ENCODE peak calls at places on chromosomes 1 and 21, in four cellular contexts. L is neuronal stem cell, A is breast epithelium, I is H9. H is an unnamed sample.

GRCh38 chr1:165943198-165943597 is 115.8 kb downstream of the UCK2 start:
- DNase-seq in L (no peak), A (no peak), I (no peak), H (no peak)

GRCh38 chr1:180237850-180238476 is 7.9 kb downstream of the LHX4 start:
- DNase-seq in L (no peak), A (no peak), I (no peak), H (no peak)

GRCh38 chr1:239164451-239165180 is 221.8 kb upstream of the CHRM3 start:
- DNase-seq in L (no peak), A (no peak), I (no peak), H (no peak)

GRCh38 chr1:32709075-32709474 is 6.5 kb upstream of the SYNC start:
- DNase-seq in L (no peak), A (no peak), I (no peak), H (no peak)

GRCh38 chr1:117339866-117340357 is 27.3 kb upstream of the MAN1A2 start:
- DNase-seq in L (no peak), A (peak), I (no peak), H (peak)

GRCh38 chr1:154427173-154428139 is 22.3 kb downstream of the IL6R start:
- DNase-seq in L (no peak), A (no peak), I (no peak), H (no peak)

GRCh38 chr1:169682077-169682476 is 29.3 kb downstream of the SELL start:
- DNase-seq in L (no peak), A (no peak), I (no peak), H (no peak)

GRCh38 chr1:171743014-171743870 is 1.4 kb upstream of the VAMP4 start:
- DNase-seq in L (no peak), A (peak), I (no peak), H (peak)

GRCh38 chr21:45980271-45980670 is 1.3 kb upstream of the COL6A1 start:
- DNase-seq in L (no peak), A (no peak), I (no peak), H (no peak)

GRCh38 chr1:117070124-117070523 is 10.0 kb downstream of the TTF2 start:
- DNase-seq in L (no peak), A (no peak), I (no peak), H (no peak)

GRCh38 chr1:222171005-222171404 is 376.9 kb downstream of the HHIPL2 start:
- DNase-seq in L (no peak), A (no peak), I (peak), H (peak)

GRCh38 chr1:2391034-2391384 is 345 bp downstream of the MORN1 start:
- DNase-seq in L (no peak), A (no peak), I (no peak), H (no peak)

GRCh38 chr1:39354572-39354971 is 136.9 kb upstream of the BMP8A start:
- DNase-seq in L (no peak), A (no peak), I (no peak), H (no peak)

GRCh38 chr21:25999935-26000582 is 170.5 kb downstream of the APP start:
- DNase-seq in L (no peak), A (no peak), I (no peak), H (no peak)

GRCh38 chr1:54480201-54480848 is 67.7 kb upstream of the ACOT11 start:
- DNase-seq in L (no peak), A (no peak), I (no peak), H (no peak)

GRCh38 chr1:167510244-167510643 is 8.1 kb downstream of the CD247 start:
- DNase-seq in L (no peak), A (no peak), I (no peak), H (no peak)

GRCh38 chr1:3410435-3410915 is 44.0 kb upstream of the ARHGEF16 start:
- DNase-seq in L (no peak), A (no peak), I (no peak), H (no peak)

GRCh38 chr1:199242162-199242561 is 603.3 kb downstream of the PTPRC start:
- DNase-seq in L (no peak), A (no peak), I (no peak), H (no peak)

GRCh38 chr1:175317795-175318194 is 125.2 kb upstream of the KIAA0040 start:
- DNase-seq in L (no peak), A (peak), I (no peak), H (no peak)

GRCh38 chr1:56577859-56578663 is 1.3 kb downstream of the PLPP3 start:
- DNase-seq in L (no peak), A (peak), I (peak), H (peak)

GRCh38 chr1:10510520-10511493 is 36.1 kb downstream of the PEX14 start:
- DNase-seq in L (no peak), A (no peak), I (no peak), H (peak)
- H3K27ac ChIP-seq in L (no peak), A (peak), I (no peak), H (peak)

DNA sequence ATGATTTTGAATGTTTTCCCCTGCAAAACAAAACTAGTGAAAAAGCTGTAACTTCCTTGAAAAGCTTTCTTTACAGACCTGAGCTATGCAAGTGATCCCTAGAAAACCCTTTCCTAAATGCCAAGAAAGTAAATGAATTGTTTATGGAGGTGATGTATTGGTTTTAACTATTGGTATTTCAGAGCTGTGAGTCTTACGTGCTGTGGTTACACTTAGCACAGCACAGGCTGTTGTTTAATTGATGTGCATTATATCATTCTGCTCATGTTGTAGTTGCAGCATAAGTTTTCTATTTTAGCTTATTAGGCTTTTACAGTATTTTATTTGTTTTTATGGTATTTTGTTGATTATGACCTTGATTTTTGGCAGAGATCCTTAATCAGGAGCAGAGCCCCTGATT is 74.1 kb upstream of the DYNLT5 start:
- DNase-seq in L (no peak), A (no peak), I (no peak), H (no peak)
- H3K27ac ChIP-seq in L (no peak), A (no peak), I (no peak), H (no peak)

DNA sequence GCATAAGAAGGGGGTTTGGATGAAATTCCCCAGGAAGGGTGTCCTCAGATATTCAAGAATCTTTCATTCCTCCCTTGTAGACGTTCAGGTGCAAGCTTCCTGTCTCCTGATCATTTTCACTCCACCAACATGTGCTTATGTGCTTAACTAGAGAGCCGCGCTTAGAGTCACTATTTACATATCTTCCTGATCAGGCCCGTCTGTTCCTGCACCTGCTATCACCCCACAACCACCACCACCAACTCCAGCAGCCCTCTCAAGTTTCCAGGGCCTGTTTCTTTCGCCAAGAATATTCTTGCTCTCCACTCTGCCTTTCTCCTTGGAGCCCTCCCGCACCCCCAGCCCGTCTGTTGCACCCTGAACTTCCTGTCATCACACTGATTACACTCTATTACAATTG is 113.4 kb downstream of the SPSB1 start:
- DNase-seq in L (no peak), A (no peak), I (no peak), H (no peak)
- H3K27ac ChIP-seq in L (no peak), A (no peak), I (no peak), H (no peak)

GRCh38 chr1:229846351-229846750 is 220.3 kb downstream of the URB2 start:
- DNase-seq in L (no peak), A (no peak), I (no peak), H (no peak)
- H3K27ac ChIP-seq in L (no peak), A (no peak), I (no peak), H (no peak)